ENCODE peak calls at places on chromosome 13, in four cellular contexts. P is stimulated activated CD8-positive, alpha-beta memory T cell treated with anti-CD3 and anti-CD28 coated beads, Interleukin-15, amount 100 ng/mL, for 1 hour; Q is amniotic stem cell; R is H54. J is an unnamed sample.

GRCh38 chr13:51397262-51397933 is 55.4 kb downstream of the INTS6 start:
- DNase-seq in R (no peak), Q (no peak), P (no peak), J (peak)

GRCh38 chr13:96779691-96780090 is 214.6 kb downstream of the OXGR1 start:
- DNase-seq in R (no peak), Q (no peak), P (no peak), J (no peak)

GRCh38 chr13:23828866-23829265 is 60.3 kb downstream of the MIPEP start:
- DNase-seq in Q (no peak), P (no peak), R (no peak), J (no peak)

GRCh38 chr13:21342699-21343442 is 116.2 kb downstream of the ZDHHC20 start:
- DNase-seq in Q (no peak), P (no peak), R (no peak), J (no peak)

GRCh38 chr13:57630661-57631606 is 610 bp upstream of the PCDH17 start:
- DNase-seq in R (no peak), Q (no peak), P (no peak), J (no peak)

GRCh38 chr13:86282450-86282849 is 483.2 kb upstream of the SLITRK6 start:
- DNase-seq in P (no peak), Q (no peak), R (no peak), J (peak)

GRCh38 chr13:39245688-39246087 is 207.4 kb downstream of the NHLRC3 start:
- DNase-seq in R (no peak), P (no peak), Q (no peak), J (no peak)

GRCh38 chr13:43220873-43221578 is 197.6 kb downstream of the DNAJC15 start:
- DNase-seq in Q (no peak), R (no peak), P (no peak), J (no peak)

GRCh38 chr13:50713849-50714248 is 129.6 kb downstream of the DLEU7 start:
- DNase-seq in Q (no peak), R (peak), P (no peak), J (peak)

GRCh38 chr13:26062853-26063444 is 11.1 kb upstream of the SHISA2 start:
- DNase-seq in R (no peak), P (no peak), Q (peak), J (peak)

GRCh38 chr13:99311137-99311536 is 3.9 kb upstream of the GPR183 start:
- DNase-seq in R (no peak), P (no peak), Q (no peak), J (no peak)

GRCh38 chr13:102724923-102725322 is 30.1 kb upstream of the METTL21C start:
- DNase-seq in R (no peak), P (no peak), Q (no peak), J (peak)

GRCh38 chr13:40235160-40235796 is 431.2 kb downstream of the FOXO1 start:
- DNase-seq in Q (no peak), R (no peak), P (no peak), J (no peak)

GRCh38 chr13:80924596-80924995 is 583.7 kb upstream of the SPRY2 start:
- DNase-seq in Q (no peak), R (no peak), P (no peak), J (peak)

GRCh38 chr13:59774511-59774911 is 389.2 kb downstream of the DIAPH3 start:
- DNase-seq in P (no peak), Q (no peak), R (no peak), J (no peak)

GRCh38 chr13:33764716-33765115 is 53.2 kb upstream of the RFC3 start:
- DNase-seq in Q (no peak), R (no peak), P (no peak), J (no peak)

GRCh38 chr13:113886561-113887112 is 22.8 kb upstream of the GAS6 start:
- DNase-seq in P (no peak), Q (no peak), R (no peak), J (no peak)

GRCh38 chr13:73948848-73949529 is 185.2 kb downstream of the KLF12 start:
- DNase-seq in P (no peak), R (no peak), Q (no peak), J (no peak)

GRCh38 chr13:40595693-40596092 is 70.7 kb downstream of the FOXO1 start:
- DNase-seq in R (no peak), Q (no peak), P (no peak), J (no peak)

GRCh38 chr13:48761256-48761655 is 107.5 kb downstream of the CYSLTR2 start:
- DNase-seq in P (no peak), Q (no peak), R (no peak), J (no peak)

GRCh38 chr13:47929156-47929555 is 71.9 kb downstream of the SUCLA2 start:
- DNase-seq in Q (no peak), R (no peak), P (no peak), J (no peak)

GRCh38 chr13:47004022-47004421 is 107.2 kb upstream of the HTR2A start:
- DNase-seq in R (no peak), P (no peak), Q (no peak), J (no peak)

GRCh38 chr13:111316161-111316730 is 4.2 kb upstream of the TEX29 start:
- DNase-seq in Q (no peak), P (no peak), R (no peak), J (no peak)

GRCh38 chr13:24502567-24503375 is 9.8 kb downstream of the PARP4 start:
- DNase-seq in R (peak), P (no peak), Q (peak), J (no peak)

GRCh38 chr13:99086149-99086868 is 108.4 kb upstream of the DOCK9 start:
- DNase-seq in Q (no peak), R (peak), P (peak), J (peak)

GRCh38 chr13:33251131-33251629 is 34.4 kb downstream of the STARD13 start:
- DNase-seq in R (peak), Q (peak), P (no peak), J (peak)